ENCODE peak calls at places on chromosomes 13 and 19, in seven cellular contexts. B is spleen, Y is breast epithelium, O is stomach, J is transverse colon, X is H1, L is suprapubic skin. Q is an unnamed sample.

GRCh38 chr13:30026093-30026492 is 175.7 kb upstream of the UBL3 start:
- DNase-seq in B (no peak), Y (no peak), O (no peak), J (no peak), X (no peak), L (no peak), Q (no peak)

GRCh38 chr19:18396471-18397241 is 766 bp downstream of the LRRC25 start:
- DNase-seq in B (peak; percentile 86), Y (no peak), O (no peak), J (no peak), X (no peak), L (no peak), Q (no peak)

GRCh38 chr13:27744861-27745260 is 47.4 kb upstream of the GSX1 start:
- DNase-seq in B (no peak), Y (no peak), O (no peak), J (no peak), X (no peak), L (no peak), Q (no peak)

GRCh38 chr19:4684312-4685095 is 14.4 kb upstream of the MYDGF start:
- DNase-seq in B (no peak), Y (no peak), O (no peak), J (no peak), X (no peak), L (no peak), Q (no peak)

GRCh38 chr19:58318297-58318696 is 8.5 kb upstream of the ZSCAN22 start:
- DNase-seq in B (no peak), Y (no peak), O (no peak), J (no peak), X (no peak), L (no peak), Q (no peak)

GRCh38 chr13:105144020-105144419 is 1391.4 kb downstream of the EFNB2 start:
- DNase-seq in B (no peak), Y (no peak), O (no peak), J (no peak), X (no peak), L (no peak), Q (no peak)

GRCh38 chr19:48363500-48363809 is 285 bp downstream of the TMEM143 start:
- DNase-seq in B (no peak), Y (no peak), O (no peak), J (no peak), X (no peak), L (peak; percentile 83), Q (peak; percentile 88)

GRCh38 chr19:5993516-5994406 is 15.8 kb upstream of the RANBP3 start:
- DNase-seq in B (peak; percentile 85), Y (no peak), O (peak; percentile 46), J (no peak), X (no peak), L (no peak), Q (no peak)

GRCh38 chr19:38173324-38174041 is 50.5 kb downstream of the DPF1 start:
- DNase-seq in B (peak; percentile 84), Y (peak; percentile 18), O (peak; percentile 28), J (no peak), X (no peak), L (peak; percentile 81), Q (peak; percentile 89)

GRCh38 chr19:32702010-32702409 is 10.4 kb downstream of the NUDT19 start:
- DNase-seq in B (no peak), Y (no peak), O (peak; percentile 66), J (no peak), X (no peak), L (no peak), Q (no peak)

GRCh38 chr19:3450796-3451411 is 29.4 kb downstream of the SMIM24 start:
- DNase-seq in B (no peak), Y (no peak), O (peak; percentile 34), J (peak; percentile 61), X (no peak), L (peak; percentile 84), Q (peak; percentile 97)

GRCh38 chr13:19864339-19865309 is 1.2 kb upstream of the ZMYM5 start:
- DNase-seq in B (peak; percentile 94), Y (peak; percentile 59), O (peak; percentile 70), J (peak; percentile 75), X (no peak), L (peak; percentile 86), Q (no peak)

GRCh38 chr13:80235559-80236296 is 105.2 kb downstream of the SPRY2 start:
- DNase-seq in B (no peak), Y (no peak), O (no peak), J (peak; percentile 17), X (no peak), L (no peak), Q (no peak)

GRCh38 chr19:21439372-21439771 is 42.4 kb downstream of the ZNF493 start:
- DNase-seq in B (no peak), Y (peak; percentile 67), O (peak; percentile 62), J (no peak), X (no peak), L (no peak), Q (no peak)

GRCh38 chr13:48505597-48506091 is 27.2 kb downstream of the RCBTB2 start:
- DNase-seq in B (no peak), Y (no peak), O (no peak), J (peak; percentile 41), X (no peak), L (no peak), Q (no peak)

GRCh38 chr13:51041710-51042109 is 69.4 kb downstream of the C13orf42 start:
- DNase-seq in B (no peak), Y (no peak), O (no peak), J (no peak), X (no peak), L (no peak), Q (no peak)

GRCh38 chr13:26713341-26713740 is 47.2 kb downstream of the GPR12 start:
- DNase-seq in B (no peak), Y (no peak), O (no peak), J (no peak), X (no peak), L (no peak), Q (no peak)

GRCh38 chr13:85148009-85148408 is 651.2 kb downstream of the SLITRK6 start:
- DNase-seq in B (no peak), Y (no peak), O (no peak), J (no peak), X (no peak), L (no peak), Q (no peak)

GRCh38 chr19:6059396-6059947 is 50.8 kb downstream of the RFX2 start:
- DNase-seq in B (no peak), Y (peak; percentile 10), O (no peak), J (no peak), X (no peak), L (peak; percentile 44), Q (no peak)

DNA sequence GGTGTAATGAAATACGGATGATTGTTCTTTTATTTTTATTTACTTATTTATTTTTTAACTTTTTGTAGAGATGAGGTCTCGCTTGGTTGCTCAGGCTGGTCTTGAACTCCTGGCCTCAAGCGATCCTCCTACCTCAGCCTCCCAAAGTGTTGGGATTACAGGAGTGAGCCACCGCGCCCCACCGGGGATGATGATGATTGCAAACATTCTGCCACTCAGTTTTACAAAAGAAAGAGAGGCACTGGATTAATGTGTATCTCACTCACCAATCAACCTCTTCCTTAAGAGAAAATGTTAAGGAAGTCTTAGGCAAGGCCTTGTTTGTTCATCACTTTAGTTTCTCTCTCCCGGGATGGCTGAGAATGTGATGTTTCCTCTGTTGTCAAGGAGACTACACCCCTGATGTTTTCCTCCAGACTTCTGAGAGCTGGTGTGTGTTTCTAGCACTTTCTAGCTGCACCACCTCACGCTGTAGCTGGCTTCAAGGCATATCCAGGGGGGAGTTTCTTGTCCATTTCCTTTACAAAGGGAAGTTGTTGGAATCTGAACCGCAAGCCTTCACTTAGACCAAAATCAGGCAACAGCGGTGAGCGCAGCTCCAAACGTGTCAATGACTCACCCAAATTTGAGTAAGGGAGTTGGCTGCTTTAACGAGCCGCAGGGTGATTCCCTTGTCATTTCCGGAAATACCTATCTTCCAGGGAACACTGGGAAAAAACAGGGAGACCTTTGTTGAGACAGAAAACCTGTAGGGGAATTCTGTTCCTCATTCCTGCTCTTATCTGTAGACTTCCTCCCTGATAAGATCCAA is 2.3 kb downstream of the LDLR start:
- DNase-seq in B (no peak), Y (peak; percentile 95), O (peak; percentile 67), J (peak; percentile 79), X (no peak), L (peak; percentile 87), Q (peak; percentile 96)
- TF ChIP-seq POLR2A in B (no peak), Y (no peak), O (no peak), J (peak; percentile 68), X (no peak), L (no peak), Q (peak; percentile 7)

GRCh38 chr13:49935171-49936084 is 712 bp downstream of the SPRYD7 start:
- DNase-seq in B (no peak), Y (no peak), O (peak; percentile 33), J (peak; percentile 38), X (peak; percentile 3), L (no peak), Q (no peak)

GRCh38 chr13:49936085-49936942 is at the start of gene SPRYD7:
- DNase-seq in B (peak; percentile 100), Y (peak; percentile 96), O (peak; percentile 98), J (peak; percentile 99), X (peak; percentile 95), L (peak; percentile 98), Q (peak; percentile 98)

GRCh38 chr13:49938274-49938673 is 2.1 kb upstream of the SPRYD7 start:
- DNase-seq in B (no peak), Y (no peak), O (no peak), J (peak; percentile 26), X (no peak), L (no peak), Q (no peak)

GRCh38 chr13:49938921-49939320 is 2.8 kb upstream of the SPRYD7 start:
- DNase-seq in B (no peak), Y (no peak), O (peak; percentile 78), J (peak; percentile 86), X (no peak), L (no peak), Q (no peak)

GRCh38 chr13:49936943-49937273 is 768 bp upstream of the SPRYD7 start:
- DNase-seq in B (no peak), Y (no peak), O (no peak), J (no peak), X (no peak), L (peak; percentile 62), Q (no peak)
- H3K27ac ChIP-seq in B (peak overlapping the region; percentile 91), Y (peak overlapping the region; percentile 89), O (peak overlapping the region; percentile 89), J (peak overlapping the region; percentile 91), X (no peak overlapping the region), L (peak overlapping the region; percentile 86), Q (peak overlapping the region; percentile 70)

GRCh38 chr19:13692096-13692495 is 72.2 kb upstream of the MRI1 start:
- DNase-seq in B (no peak), Y (no peak), O (no peak), J (no peak), X (no peak), L (no peak), Q (no peak)
- TF ChIP-seq POLR2AphosphoS5 in B (no peak), Y (no peak), O (no peak), J (no peak), X (no peak), L (no peak), Q (no peak)

GRCh38 chr19:51019544-51019925 is at the start of gene KLK10:
- DNase-seq in B (no peak), Y (peak; percentile 64), O (no peak), J (no peak), X (no peak), L (no peak), Q (no peak)

GRCh38 chr19:51016798-51017683 is 2.5 kb downstream of the KLK10 start:
- DNase-seq in B (peak; percentile 88), Y (peak; percentile 81), O (peak; percentile 77), J (peak; percentile 67), X (peak; percentile 75), L (no peak), Q (no peak)

GRCh38 chr19:51015691-51016267 is 3.7 kb downstream of the KLK10 start:
- DNase-seq in B (no peak), Y (no peak), O (no peak), J (no peak), X (no peak), L (no peak), Q (no peak)

GRCh38 chr19:51020988-51021651 is 1.6 kb upstream of the KLK10 start:
- DNase-seq in B (no peak), Y (peak; percentile 48), O (peak; percentile 34), J (no peak), X (no peak), L (no peak), Q (no peak)

GRCh38 chr19:51018745-51019543 is 565 bp downstream of the KLK10 start:
- DNase-seq in B (no peak), Y (peak; percentile 78), O (peak; percentile 43), J (no peak), X (no peak), L (no peak), Q (no peak)
- TF ChIP-seq POLR2A in B (no peak), Y (no peak), O (no peak), J (no peak), X (no peak), L (no peak), Q (no peak)

Q was measured in vagina.